ENCODE peak calls at places on chromosomes 1 and 21, in nine cellular contexts. One of them, this sample, is unnamed.
A peak's percentile ranks its signal among the peaks of the same experiment; 100 is the strongest.

GRCh38 chr1:98086796-98087195 is 166.0 kb upstream of the DPYD start:
- DNase-seq in left lung: no peak
- DNase-seq in stomach: no peak
- DNase-seq in PC-3: peak; percentile 97
- DNase-seq in fibroblast of lung: peak; percentile 100
- DNase-seq in CD4-positive, alpha-beta memory T cell: no peak
- DNase-seq in CD8-positive, alpha-beta memory T cell: no peak
- DNase-seq in uterus: no peak
- DNase-seq in pancreas: no peak
- DNase-seq in this sample: peak; percentile 75

GRCh38 chr21:29077651-29078090 is 4.2 kb upstream of the CCT8 start:
- DNase-seq in left lung: no peak
- DNase-seq in stomach: no peak
- DNase-seq in PC-3: peak; percentile 26
- DNase-seq in fibroblast of lung: peak; percentile 26
- DNase-seq in CD4-positive, alpha-beta memory T cell: peak; percentile 30
- DNase-seq in CD8-positive, alpha-beta memory T cell: no peak
- DNase-seq in uterus: no peak
- DNase-seq in pancreas: no peak
- DNase-seq in this sample: peak; percentile 60

GRCh38 chr1:212141404-212141803 is 105.9 kb downstream of the DTL start:
- DNase-seq in left lung: no peak
- DNase-seq in stomach: no peak
- DNase-seq in PC-3: peak; percentile 42
- DNase-seq in fibroblast of lung: no peak
- DNase-seq in CD4-positive, alpha-beta memory T cell: no peak
- DNase-seq in CD8-positive, alpha-beta memory T cell: no peak
- DNase-seq in uterus: no peak
- DNase-seq in pancreas: no peak
- DNase-seq in this sample: no peak

GRCh38 chr1:6507037-6507428 is 15.6 kb upstream of the PLEKHG5 start:
- DNase-seq in left lung: no peak
- DNase-seq in stomach: no peak
- DNase-seq in PC-3: no peak
- DNase-seq in fibroblast of lung: no peak
- DNase-seq in CD4-positive, alpha-beta memory T cell: no peak
- DNase-seq in CD8-positive, alpha-beta memory T cell: no peak
- DNase-seq in uterus: no peak
- DNase-seq in pancreas: no peak
- DNase-seq in this sample: no peak

GRCh38 chr1:29234471-29234870 is 1.9 kb upstream of the PTPRU start:
- DNase-seq in left lung: no peak
- DNase-seq in stomach: no peak
- DNase-seq in PC-3: no peak
- DNase-seq in fibroblast of lung: no peak
- DNase-seq in CD4-positive, alpha-beta memory T cell: no peak
- DNase-seq in CD8-positive, alpha-beta memory T cell: no peak
- DNase-seq in uterus: no peak
- DNase-seq in pancreas: no peak
- DNase-seq in this sample: no peak

GRCh38 chr1:201383647-201384405 is 6.3 kb upstream of the TNNT2 start:
- DNase-seq in left lung: no peak
- DNase-seq in stomach: no peak
- DNase-seq in PC-3: peak; percentile 99
- DNase-seq in fibroblast of lung: peak; percentile 95
- DNase-seq in CD4-positive, alpha-beta memory T cell: no peak
- DNase-seq in CD8-positive, alpha-beta memory T cell: no peak
- DNase-seq in uterus: no peak
- DNase-seq in pancreas: no peak
- DNase-seq in this sample: no peak

GRCh38 chr1:37763791-37764741 is 854 bp downstream of the EPHA10 start:
- DNase-seq in left lung: peak; percentile 78
- DNase-seq in stomach: no peak
- DNase-seq in PC-3: no peak
- DNase-seq in fibroblast of lung: peak; percentile 30
- DNase-seq in CD4-positive, alpha-beta memory T cell: no peak
- DNase-seq in CD8-positive, alpha-beta memory T cell: no peak
- DNase-seq in uterus: no peak
- DNase-seq in pancreas: no peak
- DNase-seq in this sample: no peak

GRCh38 chr1:240611619-240612490 is at the start of gene GREM2:
- DNase-seq in left lung: no peak
- DNase-seq in stomach: peak; percentile 58
- DNase-seq in PC-3: peak; percentile 40
- DNase-seq in fibroblast of lung: peak; percentile 97
- DNase-seq in CD4-positive, alpha-beta memory T cell: peak; percentile 50
- DNase-seq in CD8-positive, alpha-beta memory T cell: peak; percentile 1
- DNase-seq in uterus: peak; percentile 70
- DNase-seq in pancreas: peak; percentile 3
- DNase-seq in this sample: peak; percentile 32

GRCh38 chr1:147612366-147612765 is 58.0 kb downstream of the ACP6 start:
- DNase-seq in left lung: no peak
- DNase-seq in stomach: no peak
- DNase-seq in PC-3: peak; percentile 92
- DNase-seq in fibroblast of lung: no peak
- DNase-seq in CD4-positive, alpha-beta memory T cell: no peak
- DNase-seq in CD8-positive, alpha-beta memory T cell: no peak
- DNase-seq in uterus: no peak
- DNase-seq in pancreas: peak; percentile 5
- DNase-seq in this sample: no peak

DNA sequence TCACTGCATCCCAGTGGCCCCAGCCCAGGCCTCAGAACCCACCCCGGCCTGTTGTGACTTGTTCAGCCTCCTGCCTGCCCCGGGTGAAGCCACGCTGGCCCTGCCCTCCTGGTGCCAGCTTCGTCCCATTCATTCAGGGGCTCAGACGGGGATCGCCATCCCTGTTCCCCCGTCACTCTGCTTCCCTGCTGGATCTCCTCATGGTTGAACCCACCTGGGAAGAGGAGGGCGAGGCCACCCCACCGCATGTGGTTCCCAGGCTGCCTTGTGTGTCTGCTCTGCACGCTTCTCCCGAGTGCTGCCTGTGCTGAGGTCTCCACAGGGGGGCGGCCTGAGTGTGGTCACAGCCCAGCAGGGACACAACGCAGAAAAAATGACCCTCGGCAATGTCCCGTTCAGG is 108.2 kb upstream of the ACTRT2 start:
- DNase-seq in left lung: no peak
- DNase-seq in stomach: no peak
- DNase-seq in PC-3: no peak
- DNase-seq in fibroblast of lung: no peak
- DNase-seq in CD4-positive, alpha-beta memory T cell: no peak
- DNase-seq in CD8-positive, alpha-beta memory T cell: no peak
- DNase-seq in uterus: no peak
- DNase-seq in pancreas: no peak
- DNase-seq in this sample: no peak
- H3K27me3 ChIP-seq in left lung: no peaks in the 10 kb centered on the region
- H3K27me3 ChIP-seq in stomach: no peaks in the 10 kb centered on the region
- H3K27me3 ChIP-seq in PC-3: peaks cover 74% of the 10 kb centered on the region
- H3K27me3 ChIP-seq in fibroblast of lung: no peaks in the 10 kb centered on the region
- H3K27me3 ChIP-seq in CD4-positive, alpha-beta memory T cell: no peaks in the 10 kb centered on the region
- H3K27me3 ChIP-seq in CD8-positive, alpha-beta memory T cell: no peaks in the 10 kb centered on the region
- H3K27me3 ChIP-seq in uterus: no peaks in the 10 kb centered on the region
- H3K27me3 ChIP-seq in pancreas: no peaks in the 10 kb centered on the region
- H3K27me3 ChIP-seq in this sample: no peaks in the 10 kb centered on the region

GRCh38 chr1:9027307-9027706 is 1.1 kb upstream of the SLC2A7 start:
- DNase-seq in left lung: no peak
- DNase-seq in stomach: no peak
- DNase-seq in PC-3: no peak
- DNase-seq in fibroblast of lung: no peak
- DNase-seq in CD4-positive, alpha-beta memory T cell: no peak
- DNase-seq in CD8-positive, alpha-beta memory T cell: no peak
- DNase-seq in uterus: no peak
- DNase-seq in pancreas: no peak
- DNase-seq in this sample: no peak

GRCh38 chr1:9025474-9025873 is 749 bp downstream of the SLC2A7 start:
- DNase-seq in left lung: no peak
- DNase-seq in stomach: no peak
- DNase-seq in PC-3: no peak
- DNase-seq in fibroblast of lung: no peak
- DNase-seq in CD4-positive, alpha-beta memory T cell: no peak
- DNase-seq in CD8-positive, alpha-beta memory T cell: no peak
- DNase-seq in uterus: no peak
- DNase-seq in pancreas: no peak
- DNase-seq in this sample: peak; percentile 41

GRCh38 chr1:9022773-9023172 is 3.5 kb downstream of the SLC2A7 start:
- DNase-seq in left lung: no peak
- DNase-seq in stomach: no peak
- DNase-seq in PC-3: no peak
- DNase-seq in fibroblast of lung: no peak
- DNase-seq in CD4-positive, alpha-beta memory T cell: no peak
- DNase-seq in CD8-positive, alpha-beta memory T cell: no peak
- DNase-seq in uterus: no peak
- DNase-seq in pancreas: no peak
- DNase-seq in this sample: no peak

GRCh38 chr1:9028921-9029715 is 2.9 kb upstream of the SLC2A7 start:
- DNase-seq in left lung: no peak
- DNase-seq in stomach: no peak
- DNase-seq in PC-3: no peak
- DNase-seq in fibroblast of lung: peak; percentile 15
- DNase-seq in CD4-positive, alpha-beta memory T cell: no peak
- DNase-seq in CD8-positive, alpha-beta memory T cell: no peak
- DNase-seq in uterus: no peak
- DNase-seq in pancreas: no peak
- DNase-seq in this sample: no peak

DNA sequence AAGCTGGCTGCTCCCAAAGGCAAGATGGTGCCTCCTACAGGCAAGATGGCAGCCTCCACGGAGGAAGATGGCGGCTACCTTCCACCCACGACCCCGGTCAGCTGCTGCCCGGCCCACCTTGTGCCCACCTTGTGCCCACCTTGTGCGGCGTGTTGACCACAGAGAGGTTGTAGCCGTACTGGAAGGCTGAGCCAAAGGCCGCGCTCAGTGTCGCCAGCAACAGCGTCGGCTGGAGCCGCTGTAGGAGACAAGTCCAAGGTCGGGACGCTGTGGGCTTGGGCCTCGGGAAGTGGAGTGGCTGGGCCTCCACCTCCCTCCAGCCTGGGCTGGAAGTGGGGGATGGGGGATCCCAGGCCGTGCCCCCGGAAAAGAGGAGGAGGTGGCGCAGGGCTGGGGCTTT is 1.4 kb downstream of the SLC2A7 start:
- DNase-seq in left lung: no peak
- DNase-seq in stomach: no peak
- DNase-seq in PC-3: no peak
- DNase-seq in fibroblast of lung: no peak
- DNase-seq in CD4-positive, alpha-beta memory T cell: no peak
- DNase-seq in CD8-positive, alpha-beta memory T cell: no peak
- DNase-seq in uterus: no peak
- DNase-seq in pancreas: no peak
- DNase-seq in this sample: no peak
- H3K4me3 ChIP-seq in left lung: no peak overlapping the region
- H3K4me3 ChIP-seq in stomach: no peak overlapping the region
- H3K4me3 ChIP-seq in PC-3: no peak overlapping the region
- H3K4me3 ChIP-seq in fibroblast of lung: no peak overlapping the region
- H3K4me3 ChIP-seq in CD4-positive, alpha-beta memory T cell: no peak overlapping the region
- H3K4me3 ChIP-seq in CD8-positive, alpha-beta memory T cell: no peak overlapping the region
- H3K4me3 ChIP-seq in uterus: no peak overlapping the region
- H3K4me3 ChIP-seq in pancreas: no peak overlapping the region
- H3K4me3 ChIP-seq in this sample: no peak overlapping the region

DNA sequence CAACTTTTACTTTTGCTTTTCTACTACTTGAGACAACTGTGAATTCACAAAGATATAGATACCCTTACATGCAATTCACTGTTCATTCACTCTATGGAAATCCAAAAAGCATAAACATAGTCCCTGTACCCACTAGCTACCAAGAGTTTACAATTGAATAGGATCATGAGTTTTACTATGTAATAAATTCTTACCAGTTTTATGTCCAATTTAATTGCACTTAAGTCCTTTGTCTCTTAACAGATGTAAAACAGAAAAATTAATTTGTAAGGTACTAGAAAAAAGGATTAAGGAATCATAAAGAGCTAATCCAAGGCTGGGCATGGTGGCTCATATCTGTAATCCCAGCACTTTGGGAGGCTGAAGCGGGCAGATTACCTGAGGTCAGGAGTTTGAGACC is 24.4 kb downstream of the DIPK1A start:
- DNase-seq in left lung: no peak
- DNase-seq in stomach: no peak
- DNase-seq in PC-3: no peak
- DNase-seq in fibroblast of lung: no peak
- DNase-seq in CD4-positive, alpha-beta memory T cell: no peak
- DNase-seq in CD8-positive, alpha-beta memory T cell: no peak
- DNase-seq in uterus: no peak
- DNase-seq in pancreas: no peak
- DNase-seq in this sample: no peak
- H3K4me1 ChIP-seq in left lung: peaks cover 9% of the 10 kb centered on the region
- H3K4me1 ChIP-seq in stomach: peaks cover 6% of the 10 kb centered on the region
- H3K4me1 ChIP-seq in PC-3: peaks cover 29% of the 10 kb centered on the region
- H3K4me1 ChIP-seq in fibroblast of lung: peaks cover 15% of the 10 kb centered on the region
- H3K4me1 ChIP-seq in CD4-positive, alpha-beta memory T cell: peaks cover 41% of the 10 kb centered on the region
- H3K4me1 ChIP-seq in CD8-positive, alpha-beta memory T cell: peaks cover 16% of the 10 kb centered on the region
- H3K4me1 ChIP-seq in uterus: no peaks in the 10 kb centered on the region
- H3K4me1 ChIP-seq in pancreas: no peaks in the 10 kb centered on the region
- H3K4me1 ChIP-seq in this sample: no peaks in the 10 kb centered on the region

GRCh38 chr1:42012852-42013251 is 94.1 kb upstream of the HIVEP3 start:
- DNase-seq in left lung: no peak
- DNase-seq in stomach: no peak
- DNase-seq in PC-3: no peak
- DNase-seq in fibroblast of lung: no peak
- DNase-seq in CD4-positive, alpha-beta memory T cell: no peak
- DNase-seq in CD8-positive, alpha-beta memory T cell: no peak
- DNase-seq in uterus: no peak
- DNase-seq in pancreas: no peak
- DNase-seq in this sample: peak; percentile 25

GRCh38 chr1:42014823-42015222 is 96.1 kb upstream of the HIVEP3 start:
- DNase-seq in left lung: no peak
- DNase-seq in stomach: no peak
- DNase-seq in PC-3: no peak
- DNase-seq in fibroblast of lung: no peak
- DNase-seq in CD4-positive, alpha-beta memory T cell: no peak
- DNase-seq in CD8-positive, alpha-beta memory T cell: no peak
- DNase-seq in uterus: no peak
- DNase-seq in pancreas: no peak
- DNase-seq in this sample: no peak

GRCh38 chr1:42017730-42018129 is 99.0 kb upstream of the HIVEP3 start:
- DNase-seq in left lung: no peak
- DNase-seq in stomach: no peak
- DNase-seq in PC-3: no peak
- DNase-seq in fibroblast of lung: no peak
- DNase-seq in CD4-positive, alpha-beta memory T cell: no peak
- DNase-seq in CD8-positive, alpha-beta memory T cell: no peak
- DNase-seq in uterus: no peak
- DNase-seq in pancreas: no peak
- DNase-seq in this sample: no peak

GRCh38 chr1:42013881-42014470 is 95.3 kb upstream of the HIVEP3 start:
- DNase-seq in left lung: no peak
- DNase-seq in stomach: no peak
- DNase-seq in PC-3: no peak
- DNase-seq in fibroblast of lung: no peak
- DNase-seq in CD4-positive, alpha-beta memory T cell: no peak
- DNase-seq in CD8-positive, alpha-beta memory T cell: no peak
- DNase-seq in uterus: no peak
- DNase-seq in pancreas: no peak
- DNase-seq in this sample: no peak

DNA sequence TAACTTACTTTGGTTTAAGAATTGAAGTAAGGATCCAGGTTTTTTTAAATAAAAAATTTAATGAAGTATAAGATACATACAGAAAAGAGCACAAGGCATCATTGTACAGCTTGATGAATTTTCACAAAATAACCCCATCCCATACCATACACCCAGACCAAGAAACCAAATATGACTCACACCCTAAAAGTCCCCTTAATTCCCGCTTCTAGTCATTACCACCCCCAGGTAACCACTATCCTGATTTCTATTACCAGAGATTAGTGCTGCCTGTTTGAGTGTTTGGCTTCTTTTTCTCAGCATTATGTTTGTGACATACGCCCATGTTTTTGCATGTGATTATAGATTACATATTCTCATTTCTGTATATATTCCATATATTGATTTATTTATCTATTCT is 98.5 kb upstream of the HIVEP3 start:
- DNase-seq in left lung: no peak
- DNase-seq in stomach: no peak
- DNase-seq in PC-3: no peak
- DNase-seq in fibroblast of lung: no peak
- DNase-seq in CD4-positive, alpha-beta memory T cell: no peak
- DNase-seq in CD8-positive, alpha-beta memory T cell: no peak
- DNase-seq in uterus: no peak
- DNase-seq in pancreas: no peak
- DNase-seq in this sample: no peak
- H3K27me3 ChIP-seq in left lung: no peaks in the 10 kb centered on the region
- H3K27me3 ChIP-seq in stomach: no peaks in the 10 kb centered on the region
- H3K27me3 ChIP-seq in PC-3: no peaks in the 10 kb centered on the region
- H3K27me3 ChIP-seq in fibroblast of lung: no peaks in the 10 kb centered on the region
- H3K27me3 ChIP-seq in CD4-positive, alpha-beta memory T cell: no peaks in the 10 kb centered on the region
- H3K27me3 ChIP-seq in CD8-positive, alpha-beta memory T cell: no peaks in the 10 kb centered on the region
- H3K27me3 ChIP-seq in uterus: no peaks in the 10 kb centered on the region
- H3K27me3 ChIP-seq in pancreas: no peaks in the 10 kb centered on the region
- H3K27me3 ChIP-seq in this sample: no peaks in the 10 kb centered on the region

This sample was measured in small intestine.